ENCODE peak calls at places on chromosomes 11 and 22, in four cellular contexts. One of them, this sample, is unnamed.

GRCh38 chr11:70826541-70826943 is 425.8 kb downstream of the SHANK2 start:
- DNase-seq in LNCaP clone FGC: no peak
- DNase-seq in nephron progenitor cell: peak
- DNase-seq in endodermal cell: peak
- DNase-seq in this sample: no peak

GRCh38 chr11:116613201-116613910 is 159.4 kb downstream of the BUD13 start:
- DNase-seq in endodermal cell: peak
- DNase-seq in LNCaP clone FGC: no peak
- DNase-seq in nephron progenitor cell: no peak
- DNase-seq in this sample: no peak

GRCh38 chr22:24060375-24060788 is 49.3 kb downstream of the CABIN1 start:
- DNase-seq in nephron progenitor cell: no peak
- DNase-seq in LNCaP clone FGC: peak
- DNase-seq in endodermal cell: no peak
- DNase-seq in this sample: peak

GRCh38 chr11:77233011-77233410 is 68.5 kb downstream of the GDPD4 start:
- DNase-seq in endodermal cell: no peak
- DNase-seq in LNCaP clone FGC: no peak
- DNase-seq in nephron progenitor cell: no peak
- DNase-seq in this sample: no peak

GRCh38 chr11:29616611-29617010 is 400.2 kb downstream of the KCNA4 start:
- DNase-seq in nephron progenitor cell: no peak
- DNase-seq in LNCaP clone FGC: no peak
- DNase-seq in endodermal cell: no peak
- DNase-seq in this sample: peak

GRCh38 chr11:78737891-78738290 is 163.2 kb upstream of the NARS2 start:
- DNase-seq in LNCaP clone FGC: no peak
- DNase-seq in endodermal cell: no peak
- DNase-seq in nephron progenitor cell: no peak
- DNase-seq in this sample: no peak

GRCh38 chr22:29251981-29252978 is 15.5 kb downstream of the RHBDD3 start:
- DNase-seq in endodermal cell: no peak
- DNase-seq in nephron progenitor cell: no peak
- DNase-seq in LNCaP clone FGC: no peak
- DNase-seq in this sample: no peak

GRCh38 chr22:47125603-47126002 is 363.2 kb downstream of the TBC1D22A start:
- DNase-seq in nephron progenitor cell: no peak
- DNase-seq in endodermal cell: peak
- DNase-seq in LNCaP clone FGC: no peak
- DNase-seq in this sample: no peak

GRCh38 chr22:28810839-28811491 is 10.6 kb upstream of the XBP1 start:
- DNase-seq in LNCaP clone FGC: no peak
- DNase-seq in endodermal cell: no peak
- DNase-seq in nephron progenitor cell: no peak
- DNase-seq in this sample: no peak

GRCh38 chr22:22818861-22819855 is 68.5 kb upstream of the IGLL5 start:
- DNase-seq in LNCaP clone FGC: no peak
- DNase-seq in endodermal cell: no peak
- DNase-seq in nephron progenitor cell: no peak
- DNase-seq in this sample: no peak

GRCh38 chr22:20063271-20064139 is 16.5 kb upstream of the DGCR8 start:
- DNase-seq in endodermal cell: no peak
- DNase-seq in nephron progenitor cell: no peak
- DNase-seq in LNCaP clone FGC: no peak
- DNase-seq in this sample: no peak
- TF ChIP-seq CTCF in endodermal cell: peak
- TF ChIP-seq CTCF in nephron progenitor cell: no peak
- TF ChIP-seq CTCF in LNCaP clone FGC: no peak
- TF ChIP-seq CTCF in this sample: peak

GRCh38 chr11:57763568-57763967 is 2.0 kb downstream of the CTNND1 start:
- DNase-seq in nephron progenitor cell: no peak
- DNase-seq in endodermal cell: no peak
- DNase-seq in LNCaP clone FGC: no peak
- DNase-seq in this sample: peak
- TF ChIP-seq CTCF in nephron progenitor cell: no peak
- TF ChIP-seq CTCF in endodermal cell: peak
- TF ChIP-seq CTCF in LNCaP clone FGC: peak
- TF ChIP-seq CTCF in this sample: peak

GRCh38 chr11:84800755-84801346 is 826.3 kb downstream of the DLG2 start:
- DNase-seq in nephron progenitor cell: no peak
- DNase-seq in LNCaP clone FGC: peak
- DNase-seq in endodermal cell: no peak
- DNase-seq in this sample: peak
- TF ChIP-seq CTCF in nephron progenitor cell: peak
- TF ChIP-seq CTCF in LNCaP clone FGC: peak
- TF ChIP-seq CTCF in endodermal cell: peak
- TF ChIP-seq CTCF in this sample: peak

GRCh38 chr11:40425168-40425567 is 1034.3 kb downstream of the LRRC4C start:
- DNase-seq in nephron progenitor cell: no peak
- DNase-seq in LNCaP clone FGC: no peak
- DNase-seq in endodermal cell: no peak
- DNase-seq in this sample: no peak
- TF ChIP-seq CTCF in nephron progenitor cell: no peak
- TF ChIP-seq CTCF in LNCaP clone FGC: peak
- TF ChIP-seq CTCF in endodermal cell: peak
- TF ChIP-seq CTCF in this sample: peak

GRCh38 chr11:64007160-64007628 is 21.0 kb downstream of the OTUB1 start:
- DNase-seq in LNCaP clone FGC: no peak
- DNase-seq in nephron progenitor cell: peak
- DNase-seq in endodermal cell: peak
- DNase-seq in this sample: peak
- TF ChIP-seq CTCF in LNCaP clone FGC: no peak
- TF ChIP-seq CTCF in nephron progenitor cell: no peak
- TF ChIP-seq CTCF in endodermal cell: no peak
- TF ChIP-seq CTCF in this sample: no peak

GRCh38 chr11:127470485-127470884 is 469.9 kb upstream of the KIRREL3 start:
- DNase-seq in endodermal cell: peak
- DNase-seq in LNCaP clone FGC: no peak
- DNase-seq in nephron progenitor cell: peak
- DNase-seq in this sample: peak
- TF ChIP-seq CTCF in endodermal cell: peak
- TF ChIP-seq CTCF in LNCaP clone FGC: peak
- TF ChIP-seq CTCF in nephron progenitor cell: peak
- TF ChIP-seq CTCF in this sample: peak